ENCODE peak calls at places on chromosome 6, in four cellular contexts. U, B, Y and L are unnamed samples.

GRCh38 chr6:18432619-18433018 is 45.5 kb downstream of the RNF144B start:
- DNase-seq in U (no peak), B (no peak), Y (no peak), L (no peak)

GRCh38 chr6:107080036-107080435 is 35.3 kb downstream of the BEND3 start:
- DNase-seq in Y (no peak), U (no peak), B (peak), L (peak)

GRCh38 chr6:148835920-148836441 is 89.2 kb downstream of the UST start:
- DNase-seq in Y (no peak), U (no peak), B (no peak), L (no peak)

GRCh38 chr6:126063512-126064146 is 77.3 kb downstream of the TRMT11 start:
- DNase-seq in B (no peak), U (no peak), Y (no peak), L (no peak)

GRCh38 chr6:89079611-89080213 is 839 bp upstream of the PNRC1 start:
- DNase-seq in Y (peak), B (no peak), U (no peak), L (no peak)

GRCh38 chr6:73519943-73520687 is 717 bp downstream of the EEF1A1 start:
- DNase-seq in U (no peak), Y (peak), B (peak), L (no peak)

GRCh38 chr6:35294308-35294945 is 3.2 kb upstream of the DEF6 start:
- DNase-seq in B (no peak), U (no peak), Y (peak), L (peak)

GRCh38 chr6:8060346-8060745 is 3.8 kb downstream of the BLOC1S5 start:
- DNase-seq in B (no peak), Y (no peak), U (no peak), L (no peak)

GRCh38 chr6:23532227-23532626 is 593.8 kb upstream of the NRSN1 start:
- DNase-seq in U (no peak), B (no peak), Y (no peak), L (no peak)

GRCh38 chr6:79672631-79673065 is 41.5 kb downstream of the SH3BGRL2 start:
- DNase-seq in U (no peak), Y (peak), B (no peak), L (peak)
- TF ChIP-seq CEBPB in U (no peak), Y (no peak), B (no peak), L (peak)

DNA sequence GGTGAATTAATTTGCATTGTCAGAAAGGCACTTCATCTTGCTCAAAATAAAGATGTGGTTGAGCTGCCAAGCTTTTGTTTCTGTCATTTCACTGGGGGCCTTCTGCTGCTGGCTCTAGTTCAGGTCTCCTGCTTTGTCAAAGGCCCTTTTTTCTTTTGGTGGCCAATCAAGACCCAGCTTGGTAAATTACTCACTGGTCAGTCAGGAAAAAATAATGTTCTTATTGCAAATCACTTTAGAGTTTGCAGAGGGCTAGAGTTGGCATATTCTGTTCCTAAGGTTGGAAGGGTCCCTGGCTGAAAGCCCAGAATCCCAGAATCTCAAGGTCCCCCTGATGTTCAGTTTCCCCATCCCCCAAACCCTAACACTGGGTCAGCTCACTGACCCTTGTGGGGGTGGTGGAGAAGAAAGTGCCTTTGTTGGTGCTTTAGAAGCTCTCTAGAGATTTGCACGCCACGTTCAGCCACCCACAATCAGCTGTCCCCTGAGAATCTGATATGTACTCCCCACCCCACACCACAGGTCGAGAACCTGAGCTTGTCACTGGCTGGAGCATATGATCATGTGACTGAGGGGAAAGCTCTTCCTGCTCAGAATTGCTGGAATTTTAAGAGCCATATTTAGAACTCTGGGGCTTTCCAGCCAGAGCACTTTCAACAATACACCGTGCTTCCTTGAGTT is 21.7 kb upstream of the BNIP5 start:
- DNase-seq in B (no peak), Y (peak), U (peak), L (no peak)
- TF ChIP-seq EGR1 in B (no peak), Y (peak), U (peak), L (no peak)

GRCh38 chr6:158010591-158011477 is 29.2 kb downstream of the SYNJ2 start:
- DNase-seq in U (no peak), B (no peak), Y (no peak), L (no peak)
- TF ChIP-seq CEBPB in U (no peak), B (no peak), Y (no peak), L (no peak)

DNA sequence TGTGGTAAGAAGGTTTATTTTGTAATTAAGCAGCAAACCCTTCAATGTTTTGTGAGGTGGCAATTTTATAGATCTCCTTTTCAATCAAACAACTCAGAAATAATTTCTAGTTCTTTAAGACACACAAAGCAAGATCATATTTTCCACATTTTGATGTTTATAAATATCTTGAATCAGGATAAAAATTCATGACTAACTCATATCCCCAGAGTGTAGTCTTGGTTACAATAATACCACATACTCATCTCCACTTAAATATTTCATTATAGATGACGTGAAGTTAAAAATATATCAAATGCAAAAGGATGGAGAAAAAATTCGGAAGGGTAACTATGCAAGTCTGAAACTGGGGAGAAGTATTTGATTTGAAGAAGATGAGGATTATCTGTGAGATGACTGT is 59.8 kb upstream of the HIVEP1 start:
- DNase-seq in U (no peak), Y (no peak), B (no peak), L (no peak)
- TF ChIP-seq EGR1 in U (no peak), Y (no peak), B (no peak), L (no peak)

GRCh38 chr6:62623851-62624532 is 338.0 kb upstream of the KHDRBS2 start:
- DNase-seq in Y (no peak), B (no peak), U (no peak), L (no peak)

DNA sequence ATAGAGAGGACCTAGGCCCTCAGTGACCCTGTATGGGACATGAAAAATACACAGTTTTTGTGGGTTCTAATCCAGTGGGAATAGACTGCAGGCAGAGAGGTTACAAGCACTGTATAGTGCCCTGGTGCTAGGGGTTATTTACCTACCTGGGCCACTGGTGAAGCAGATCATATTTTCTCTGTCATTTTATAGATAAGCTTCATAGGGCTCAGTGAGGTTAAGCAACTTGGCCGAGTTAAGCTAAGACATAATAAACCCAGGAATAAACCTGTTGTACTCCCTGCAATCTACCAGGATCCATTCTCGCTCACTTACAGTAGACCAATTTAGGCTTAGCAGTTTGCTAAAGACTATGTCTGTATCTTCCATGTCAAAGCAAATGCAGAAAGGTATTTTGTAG is 340.6 kb upstream of the KHDRBS2 start:
- DNase-seq in U (no peak), Y (no peak), B (no peak), L (no peak)
- TF ChIP-seq CEBPB in U (no peak), Y (no peak), B (no peak), L (no peak)

GRCh38 chr6:85065831-85066230 is 301.4 kb upstream of the TBX18 start:
- DNase-seq in B (no peak), Y (no peak), U (no peak), L (no peak)
- TF ChIP-seq EGR1 in B (no peak), Y (no peak), U (no peak), L (no peak)

GRCh38 chr6:161215876-161216615 is 57.8 kb downstream of the AGPAT4 start:
- DNase-seq in Y (no peak), B (no peak), U (no peak), L (no peak)
- TF ChIP-seq CEBPB in Y (no peak), B (no peak), U (no peak), L (no peak)

DNA sequence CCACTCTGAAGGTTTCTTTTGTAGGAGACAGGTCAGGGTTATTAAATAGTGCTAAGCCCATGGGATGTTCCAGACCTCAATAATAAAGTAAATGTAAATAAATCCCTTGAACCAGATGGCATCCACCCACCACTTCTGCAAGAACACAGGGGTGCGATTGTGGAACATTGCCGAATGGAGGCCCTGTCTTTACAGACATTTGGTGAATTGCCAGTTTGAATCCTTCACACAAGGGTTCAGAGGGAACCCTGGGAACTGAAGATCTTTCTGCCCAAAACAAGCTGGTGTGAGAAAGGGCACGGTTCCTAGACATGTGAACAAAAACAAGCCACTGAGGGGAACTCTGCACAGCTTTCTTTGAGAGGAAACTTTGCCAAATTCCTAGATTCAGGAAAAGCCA is 30.2 kb upstream of the RNF8 start:
- DNase-seq in B (no peak), Y (no peak), U (no peak), L (no peak)
- TF ChIP-seq EGR1 in B (no peak), Y (no peak), U (no peak), L (no peak)

GRCh38 chr6:80639243-80639642 is 532.8 kb downstream of the BCKDHB start:
- DNase-seq in U (no peak), Y (no peak), B (no peak), L (no peak)
- TF ChIP-seq CEBPB in U (no peak), Y (no peak), B (no peak), L (no peak)

GRCh38 chr6:155171109-155171746 is 92.6 kb upstream of the CLDN20 start:
- DNase-seq in B (no peak), U (peak), Y (peak), L (peak)
- TF ChIP-seq EGR1 in B (no peak), U (no peak), Y (no peak), L (no peak)